ENCODE peak calls at places on chromosome 19, in seven cellular contexts. V is neural progenitor cell, K is Peyer's patch, Y is heart left ventricle, M is heart right ventricle, S is GM12865, A is right lobe of liver. I is an unnamed sample.

GRCh38 chr19:41225238-41226052 is 6.4 kb downstream of the AXL start:
- DNase-seq in V (peak), K (peak), Y (no peak), M (no peak), S (no peak), A (peak), I (peak)

GRCh38 chr19:2051771-2052704 is 994 bp upstream of the MKNK2 start:
- DNase-seq in V (no peak), K (peak), Y (peak), M (peak), S (peak), A (peak), I (peak)

GRCh38 chr19:4636151-4636717 is 3.1 kb upstream of the TNFAIP8L1 start:
- DNase-seq in V (peak), K (peak), Y (peak), M (peak), S (peak), A (peak), I (peak)

GRCh38 chr19:48543121-48543710 is 8.8 kb upstream of the SULT2B1 start:
- DNase-seq in V (no peak), K (peak), Y (peak), M (no peak), S (no peak), A (no peak), I (peak)

GRCh38 chr19:6577410-6578125 is 13.4 kb downstream of the CD70 start:
- DNase-seq in V (no peak), K (no peak), Y (no peak), M (no peak), S (peak), A (no peak), I (no peak)

GRCh38 chr19:5695649-5696195 is 5.6 kb downstream of the RPL36 start:
- DNase-seq in V (no peak), K (no peak), Y (peak), M (no peak), S (peak), A (no peak), I (no peak)

GRCh38 chr19:4183967-4184717 is 1.7 kb downstream of the ANKRD24 start:
- DNase-seq in V (peak), K (no peak), Y (no peak), M (no peak), S (no peak), A (peak), I (no peak)

GRCh38 chr19:46659151-46660007 is 1.6 kb downstream of the DACT3 start:
- DNase-seq in V (peak), K (no peak), Y (no peak), M (peak), S (no peak), A (peak), I (peak)

GRCh38 chr19:42655748-42656147 is 61.0 kb upstream of the CEACAM8 start:
- DNase-seq in V (no peak), K (no peak), Y (no peak), M (no peak), S (no peak), A (no peak), I (no peak)

GRCh38 chr19:5128251-5128931 is 159.5 kb downstream of the KDM4B start:
- DNase-seq in V (peak), K (no peak), Y (no peak), M (peak), S (no peak), A (peak), I (no peak)

GRCh38 chr19:45485301-45486077 is 11.4 kb downstream of the RTN2 start:
- DNase-seq in V (peak), K (peak), Y (peak), M (peak), S (peak), A (peak), I (peak)

GRCh38 chr19:8826371-8826770 is 5.7 kb downstream of the ZNF558 start:
- DNase-seq in V (no peak), K (no peak), Y (no peak), M (no peak), S (no peak), A (no peak), I (no peak)

GRCh38 chr19:4573682-4574081 is 14.2 kb upstream of the SEMA6B start:
- DNase-seq in V (no peak), K (no peak), Y (no peak), M (no peak), S (no peak), A (no peak), I (no peak)

GRCh38 chr19:49921871-49922755 is 6.9 kb upstream of the ATF5 start:
- DNase-seq in V (no peak), K (no peak), Y (no peak), M (no peak), S (no peak), A (no peak), I (no peak)

GRCh38 chr19:48400018-48400742 is 6.7 kb downstream of the GRIN2D start:
- DNase-seq in V (peak), K (peak), Y (peak), M (peak), S (no peak), A (no peak), I (peak)

GRCh38 chr19:45464861-45465427 is 2.9 kb upstream of the FOSB start:
- DNase-seq in V (peak), K (no peak), Y (no peak), M (no peak), S (no peak), A (no peak), I (no peak)

GRCh38 chr19:22620912-22621311 is 13.2 kb upstream of the ZNF492 start:
- DNase-seq in V (no peak), K (no peak), Y (no peak), M (no peak), S (no peak), A (no peak), I (no peak)

GRCh38 chr19:45826934-45827333 is 11.8 kb upstream of the RSPH6A start:
- DNase-seq in V (no peak), K (no peak), Y (no peak), M (no peak), S (no peak), A (no peak), I (no peak)

GRCh38 chr19:1935484-1936208 is 5.3 kb upstream of the CSNK1G2 start:
- DNase-seq in V (no peak), K (no peak), Y (peak), M (no peak), S (peak), A (peak), I (no peak)

GRCh38 chr19:44752816-44753618 is 4.5 kb downstream of the BCL3 start:
- DNase-seq in V (peak), K (peak), Y (peak), M (peak), S (peak), A (peak), I (peak)

GRCh38 chr19:50952890-50953289 is at the start of gene KLK5:
- DNase-seq in V (no peak), K (no peak), Y (no peak), M (no peak), S (no peak), A (no peak), I (no peak)

GRCh38 chr19:31519216-31519615 is 170.0 kb upstream of the TSHZ3 start:
- DNase-seq in V (no peak), K (no peak), Y (no peak), M (no peak), S (no peak), A (no peak), I (no peak)

GRCh38 chr19:28710278-28710677 is 502.7 kb downstream of the UQCRFS1 start:
- DNase-seq in V (peak), K (no peak), Y (no peak), M (no peak), S (peak), A (no peak), I (peak)

GRCh38 chr19:28963481-28964245 is 249.3 kb downstream of the UQCRFS1 start:
- DNase-seq in V (no peak), K (no peak), Y (no peak), M (no peak), S (no peak), A (no peak), I (no peak)

GRCh38 chr19:44661904-44662303 is 9.4 kb upstream of the CEACAM19 start:
- DNase-seq in V (no peak), K (no peak), Y (no peak), M (no peak), S (no peak), A (peak), I (no peak)

DNA sequence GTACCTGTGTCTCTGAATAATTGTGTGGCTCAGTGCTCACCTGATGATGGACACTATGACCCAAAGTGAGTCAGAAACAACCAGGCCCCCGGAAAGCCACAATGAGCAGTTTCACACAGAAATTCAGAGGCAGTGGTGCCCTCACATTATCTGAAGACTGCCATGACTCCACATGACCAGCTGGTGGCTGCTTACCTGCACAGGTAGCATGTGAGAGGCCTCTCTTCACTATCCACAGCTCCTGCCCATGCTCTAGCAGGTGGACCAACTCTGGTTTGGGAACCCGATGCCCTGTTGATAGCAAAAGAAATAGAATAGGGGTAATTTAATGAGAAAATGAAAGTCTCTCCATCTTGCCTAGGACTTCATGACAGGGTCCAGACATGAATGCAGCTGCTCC is 7.2 kb downstream of the ZNF550 start:
- DNase-seq in V (no peak), K (no peak), Y (no peak), M (no peak), S (no peak), A (no peak), I (no peak)
- TF ChIP-seq CTCF in V (no peak), K (no peak), Y (no peak), M (no peak), S (no peak), A (no peak), I (no peak)

DNA sequence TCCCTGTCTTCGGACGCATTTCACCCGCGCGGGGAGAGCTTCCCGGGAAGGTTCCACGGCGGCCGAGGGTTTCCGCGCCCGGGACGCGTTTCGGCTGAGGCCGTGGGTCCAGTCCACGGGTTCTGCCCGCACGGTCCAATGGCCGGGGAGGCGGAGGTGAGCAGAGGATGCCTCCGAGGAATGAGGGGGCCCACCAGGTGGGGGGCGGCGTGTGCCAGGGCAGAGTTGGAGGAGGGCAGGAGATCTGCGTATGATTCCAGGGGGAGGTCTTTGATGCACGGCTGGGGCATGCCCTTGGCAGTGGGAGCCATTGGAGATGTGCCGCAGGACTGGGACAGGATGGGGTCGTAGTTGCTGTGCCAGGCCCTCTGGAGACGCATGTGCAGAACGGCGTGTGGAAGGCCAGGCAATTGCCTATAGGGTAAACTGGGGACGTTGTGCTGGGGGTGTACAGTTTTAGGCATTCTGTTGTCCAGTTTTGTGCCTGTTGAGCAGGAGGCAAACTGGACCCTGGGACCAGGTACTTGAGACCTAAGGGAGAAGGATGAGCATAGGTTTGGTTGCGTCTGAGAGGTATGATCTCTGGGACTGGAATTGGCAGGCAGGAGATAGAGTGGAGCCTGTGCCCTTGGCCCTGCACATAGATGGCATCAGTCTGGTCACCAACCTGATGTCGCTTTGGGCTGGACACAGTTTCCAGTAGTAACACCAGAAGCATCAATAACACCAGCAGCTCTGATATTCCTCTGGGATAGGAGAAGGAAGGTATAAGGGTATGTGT is 751 bp downstream of the ZNF584 start:
- DNase-seq in V (peak), K (no peak), Y (no peak), M (peak), S (peak), A (no peak), I (no peak)
- TF ChIP-seq CTCF in V (no peak), K (no peak), Y (no peak), M (no peak), S (no peak), A (no peak), I (no peak)

DNA sequence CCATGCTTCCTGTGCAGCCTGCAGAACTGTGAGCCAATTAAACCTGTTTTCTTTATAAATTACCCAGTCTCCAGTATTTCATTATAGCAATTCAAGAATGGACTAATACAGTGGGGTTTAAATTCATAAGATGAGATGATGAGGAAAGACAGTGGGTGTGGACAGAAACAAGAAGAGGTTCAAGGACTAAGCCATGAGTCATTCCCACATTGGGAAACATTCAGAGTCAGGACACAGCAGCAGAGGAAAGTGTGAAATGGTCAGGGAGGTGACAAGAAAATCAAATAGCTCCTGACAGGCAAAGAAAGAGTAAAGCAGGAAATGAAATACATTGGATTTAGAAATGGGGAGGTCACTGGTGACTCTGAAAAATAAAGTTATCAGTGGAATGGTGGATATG is 9.1 kb downstream of the ZNF841 start:
- DNase-seq in V (no peak), K (no peak), Y (no peak), M (no peak), S (no peak), A (no peak), I (no peak)
- TF ChIP-seq CTCF in V (no peak), K (no peak), Y (no peak), M (no peak), S (no peak), A (no peak), I (no peak)

GRCh38 chr19:18159810-18160209 is 6.8 kb downstream of the PIK3R2 start:
- DNase-seq in V (no peak), K (no peak), Y (no peak), M (no peak), S (no peak), A (no peak), I (no peak)

GRCh38 chr19:18160441-18160791 is 7.5 kb downstream of the PIK3R2 start:
- DNase-seq in V (no peak), K (no peak), Y (no peak), M (no peak), S (no peak), A (no peak), I (no peak)

GRCh38 chr19:18161691-18162039 is 8.7 kb downstream of the PIK3R2 start:
- DNase-seq in V (no peak), K (no peak), Y (peak), M (no peak), S (no peak), A (no peak), I (no peak)

GRCh38 chr19:18158471-18158870 is 5.5 kb downstream of the PIK3R2 start:
- DNase-seq in V (no peak), K (no peak), Y (no peak), M (no peak), S (no peak), A (no peak), I (no peak)

GRCh38 chr19:18160792-18161690 is 8.1 kb downstream of the PIK3R2 start:
- DNase-seq in V (peak), K (peak), Y (peak), M (peak), S (peak), A (peak), I (peak)
- TF ChIP-seq CTCF in V (peak), K (peak), Y (peak), M (peak), S (peak), A (peak), I (peak)

GRCh38 chr19:55447421-55448174 is 4.5 kb upstream of the SHISA7 start:
- DNase-seq in V (peak), K (no peak), Y (no peak), M (no peak), S (no peak), A (no peak), I (no peak)
- TF ChIP-seq CTCF in V (no peak), K (no peak), Y (no peak), M (no peak), S (no peak), A (no peak), I (no peak)